ENCODE peak calls at places on chromosomes 5 and 9, in nine cellular contexts. Y is psoas muscle; P is fibroblast of lung; X is tibial artery; C is heart right ventricle; K is hepatocyte; S is CD8-positive, alpha-beta T cell; D is prostate gland; B is right lobe of liver. T is an unnamed sample. For H3K4me1, the result is how much of the 10 kb centered on the place peaks cover.

GRCh38 chr5:204966-205670 is 12.8 kb downstream of the CCDC127 start:
- DNase-seq in Y (no peak), P (no peak), X (no peak), C (no peak), K (no peak), S (no peak), D (no peak), B (no peak), T (no peak)

GRCh38 chr5:67215592-67216471 is 19.2 kb upstream of the CD180 start:
- DNase-seq in Y (peak), P (peak), X (peak), C (peak), K (peak), S (peak), D (peak), B (peak), T (no peak)

GRCh38 chr9:115208503-115208902 is 90.5 kb upstream of the TNC start:
- DNase-seq in Y (no peak), P (no peak), X (no peak), C (no peak), K (no peak), S (no peak), D (no peak), B (no peak), T (no peak)

GRCh38 chr5:149271195-149271716 is 403 bp upstream of the AFAP1L1 start:
- DNase-seq in Y (peak), P (no peak), X (peak), C (no peak), K (peak), S (no peak), D (no peak), B (peak), T (peak)

GRCh38 chr9:123238364-123238763 is 30.0 kb downstream of the STRBP start:
- DNase-seq in Y (no peak), P (no peak), X (no peak), C (no peak), K (no peak), S (no peak), D (no peak), B (no peak), T (no peak)

GRCh38 chr5:19555436-19555835 is 432.6 kb downstream of the CDH18 start:
- DNase-seq in Y (no peak), P (no peak), X (no peak), C (no peak), K (no peak), S (no peak), D (no peak), B (no peak), T (no peak)

GRCh38 chr5:134184155-134185135 is 7.7 kb upstream of the SKP1 start:
- DNase-seq in Y (peak), P (peak), X (peak), C (peak), K (peak), S (peak), D (peak), B (peak), T (peak)

GRCh38 chr5:173011602-173012001 is 28.0 kb downstream of the ATP6V0E1 start:
- DNase-seq in Y (no peak), P (no peak), X (no peak), C (no peak), K (no peak), S (no peak), D (peak), B (no peak), T (no peak)

GRCh38 chr9:115213777-115214428 is 95.9 kb upstream of the TNC start:
- DNase-seq in Y (no peak), P (peak), X (no peak), C (no peak), K (peak), S (no peak), D (no peak), B (no peak), T (no peak)

GRCh38 chr9:34279431-34279830 is 49.6 kb downstream of the KIF24 start:
- DNase-seq in Y (no peak), P (no peak), X (no peak), C (no peak), K (no peak), S (no peak), D (no peak), B (no peak), T (no peak)

GRCh38 chr9:116355153-116355827 is 201.7 kb downstream of the PAPPA start:
- DNase-seq in Y (no peak), P (peak), X (no peak), C (no peak), K (peak), S (no peak), D (peak), B (no peak), T (no peak)

GRCh38 chr5:100731768-100732167 is 171.3 kb downstream of the ST8SIA4 start:
- DNase-seq in Y (no peak), P (no peak), X (no peak), C (no peak), K (no peak), S (peak), D (no peak), B (no peak), T (no peak)

GRCh38 chr9:129312731-129313130 is 134.7 kb upstream of the IER5L start:
- DNase-seq in Y (no peak), P (no peak), X (peak), C (no peak), K (no peak), S (no peak), D (no peak), B (peak), T (no peak)

GRCh38 chr5:127299678-127300077 is 9.1 kb downstream of the MEGF10 start:
- DNase-seq in Y (no peak), P (no peak), X (no peak), C (no peak), K (no peak), S (no peak), D (no peak), B (no peak), T (no peak)
- TF ChIP-seq CTCF in Y (peak), P (no peak), X (no peak), C (no peak), K (no peak), S (no peak), D (peak), B (no peak), T (no peak)

GRCh38 chr5:122565331-122565730 is 209.5 kb upstream of the SNX2 start:
- DNase-seq in Y (no peak), P (no peak), X (no peak), C (no peak), K (peak), S (no peak), D (no peak), B (no peak), T (no peak)
- H3K4me3 ChIP-seq in Y (no peak), P (no peak), X (no peak), C (no peak), K (no peak), S (no peak), D (no peak), B (no peak), T (no peak)

GRCh38 chr9:73911814-73912213 is 585.3 kb upstream of the RORB start:
- DNase-seq in Y (no peak), P (no peak), X (no peak), C (no peak), K (no peak), S (no peak), D (no peak), B (no peak), T (no peak)

GRCh38 chr9:73906671-73907070 is 590.5 kb upstream of the RORB start:
- DNase-seq in Y (no peak), P (no peak), X (no peak), C (no peak), K (no peak), S (no peak), D (no peak), B (no peak), T (no peak)
- H3K4me1 ChIP-seq in Y (under half), P (under half), X (under half), C (under half), K (under half), S (under half), D (under half), B (under half), T (under half)

GRCh38 chr9:2663886-2664674 is 42.5 kb downstream of the VLDLR start:
- DNase-seq in Y (no peak), P (no peak), X (no peak), C (no peak), K (no peak), S (no peak), D (no peak), B (no peak), T (no peak)

GRCh38 chr9:2664675-2665065 is 43.1 kb downstream of the VLDLR start:
- DNase-seq in Y (no peak), P (no peak), X (no peak), C (no peak), K (no peak), S (no peak), D (no peak), B (no peak), T (no peak)

GRCh38 chr9:2663486-2663885 is 41.9 kb downstream of the VLDLR start:
- DNase-seq in Y (no peak), P (no peak), X (no peak), C (no peak), K (no peak), S (no peak), D (no peak), B (no peak), T (no peak)

GRCh38 chr9:2666569-2666968 is 45.0 kb downstream of the VLDLR start:
- DNase-seq in Y (no peak), P (no peak), X (no peak), C (no peak), K (no peak), S (no peak), D (no peak), B (no peak), T (no peak)

DNA sequence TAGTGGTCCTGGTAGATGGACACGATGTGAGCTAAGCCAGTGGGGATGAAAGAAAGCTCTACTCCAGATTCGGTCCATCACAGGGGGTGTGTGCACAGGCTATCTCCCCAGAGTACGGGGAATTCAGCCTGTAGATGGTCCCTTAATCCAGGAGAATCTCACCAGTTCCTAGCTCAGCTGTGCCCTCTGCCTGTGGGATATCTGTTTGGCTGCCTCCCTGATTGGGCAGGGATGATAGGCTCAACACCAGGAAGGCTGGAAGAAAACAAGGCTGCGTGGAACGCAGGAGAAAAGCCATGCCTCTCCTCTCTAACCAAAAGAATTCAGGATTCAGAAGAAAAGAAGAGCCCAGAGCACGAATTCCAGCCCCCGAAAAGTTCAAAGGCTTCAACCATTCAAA is 40.9 kb downstream of the VLDLR start:
- DNase-seq in Y (no peak), P (no peak), X (no peak), C (no peak), K (peak), S (no peak), D (no peak), B (peak), T (peak)
- TF ChIP-seq CTCF in Y (no peak), P (peak), X (no peak), C (peak), K (peak), S (no peak), D (no peak), B (peak), T (peak)

GRCh38 chr9:136695955-136696354 is 8.7 kb upstream of the AGPAT2 start:
- DNase-seq in Y (no peak), P (no peak), X (no peak), C (no peak), K (no peak), S (no peak), D (no peak), B (peak), T (no peak)

GRCh38 chr9:136697146-136697820 is 10.0 kb upstream of the AGPAT2 start:
- DNase-seq in Y (no peak), P (no peak), X (no peak), C (peak), K (peak), S (no peak), D (no peak), B (peak), T (peak)

GRCh38 chr9:136696502-136696901 is 9.2 kb upstream of the AGPAT2 start:
- DNase-seq in Y (no peak), P (no peak), X (no peak), C (no peak), K (no peak), S (no peak), D (no peak), B (no peak), T (no peak)

GRCh38 chr9:136698681-136699246 is 11.5 kb upstream of the AGPAT2 start:
- DNase-seq in Y (no peak), P (no peak), X (no peak), C (no peak), K (no peak), S (no peak), D (no peak), B (no peak), T (no peak)

DNA sequence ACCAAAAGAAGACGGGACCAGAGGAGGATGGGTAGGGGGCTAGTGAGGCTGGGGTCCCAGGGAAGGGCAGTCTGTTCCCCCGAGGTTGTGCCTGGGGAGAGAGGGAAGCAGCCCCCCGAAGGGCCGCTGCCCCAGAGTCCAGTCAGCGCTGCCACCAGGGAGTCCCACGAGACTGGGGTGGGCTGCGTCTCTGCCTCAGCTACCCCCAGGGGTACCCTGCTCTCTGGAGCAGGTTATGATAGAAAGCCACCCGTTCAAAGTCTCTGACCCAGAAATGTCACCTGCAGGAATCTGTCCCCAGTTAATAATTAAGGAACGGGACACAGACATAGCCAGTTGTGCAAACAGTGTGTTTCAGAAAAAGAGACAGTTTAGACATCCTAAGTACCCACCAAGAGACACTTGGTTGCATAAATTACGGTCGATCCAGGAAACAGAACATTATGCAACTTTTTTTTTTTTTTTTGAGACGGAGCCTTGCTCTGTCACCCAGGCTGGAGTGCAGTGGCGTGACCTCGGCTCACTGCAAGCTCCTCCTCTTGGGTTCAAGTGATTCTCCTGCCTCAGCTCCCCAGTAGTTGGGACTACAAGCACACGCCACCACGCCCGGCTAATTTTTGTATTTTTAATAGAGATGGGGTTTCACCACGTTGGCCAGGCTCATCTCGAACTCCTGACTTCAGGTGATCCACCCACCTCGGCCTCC is 10.7 kb upstream of the AGPAT2 start:
- DNase-seq in Y (no peak), P (no peak), X (no peak), C (no peak), K (peak), S (no peak), D (no peak), B (no peak), T (peak)
- H3K4me3 ChIP-seq in Y (no peak), P (no peak), X (no peak), C (no peak), K (no peak), S (no peak), D (no peak), B (peak), T (no peak)

DNA sequence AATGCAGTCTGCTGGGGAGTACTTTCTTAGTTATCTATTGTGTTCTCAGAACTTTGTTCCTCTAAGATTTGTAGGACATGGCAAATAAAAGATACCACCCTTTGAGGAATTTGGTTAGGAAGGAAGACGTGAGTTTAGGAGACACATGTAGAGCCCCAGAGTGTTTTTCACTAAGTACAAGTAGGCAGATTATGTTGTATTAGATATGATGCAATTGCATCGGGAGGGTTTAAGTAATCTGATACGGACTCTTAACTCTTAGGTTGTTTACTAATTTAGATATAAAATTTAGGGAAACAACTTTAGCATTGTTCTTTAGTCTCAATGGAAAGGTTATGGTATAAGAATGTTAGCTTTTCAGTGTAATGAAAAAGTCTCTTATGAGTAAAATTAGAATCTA is 84.4 kb downstream of the TRIO start:
- DNase-seq in Y (no peak), P (no peak), X (no peak), C (no peak), K (no peak), S (no peak), D (no peak), B (no peak), T (no peak)
- H3K4me1 ChIP-seq in Y (half or more), P (under half), X (under half), C (half or more), K (under half), S (under half), D (under half), B (under half), T (under half)

GRCh38 chr5:139295692-139296091 is 2.2 kb downstream of the MATR3 start:
- DNase-seq in Y (no peak), P (no peak), X (no peak), C (no peak), K (no peak), S (no peak), D (no peak), B (no peak), T (no peak)

GRCh38 chr5:139293199-139293503 is 389 bp upstream of the MATR3 start:
- DNase-seq in Y (no peak), P (no peak), X (no peak), C (no peak), K (no peak), S (no peak), D (no peak), B (no peak), T (no peak)

GRCh38 chr5:139296198-139296597 is 2.7 kb downstream of the MATR3 start:
- DNase-seq in Y (no peak), P (no peak), X (no peak), C (no peak), K (no peak), S (no peak), D (no peak), B (no peak), T (no peak)

GRCh38 chr5:139293504-139294371 is at the start of gene MATR3:
- DNase-seq in Y (peak), P (peak), X (peak), C (peak), K (peak), S (peak), D (peak), B (peak), T (peak)

GRCh38 chr5:139294372-139295165 is 1.0 kb downstream of the MATR3 start:
- DNase-seq in Y (peak), P (peak), X (peak), C (peak), K (peak), S (peak), D (peak), B (peak), T (peak)
- TF ChIP-seq CTCF in Y (no peak), P (peak), X (peak), C (peak), K (peak), S (no peak), D (peak), B (no peak), T (peak)